ENCODE peak calls at places on chromosomes 11 and 22, in four cellular contexts. A is hepatocyte, I is GM23248, Z is SK-N-SH. N is an unnamed sample.

GRCh38 chr11:125451400-125452124 is 44.5 kb downstream of the FEZ1 start:
- DNase-seq in A (peak), Z (peak), I (peak), N (peak)

GRCh38 chr22:43007519-43008102 is 7.3 kb downstream of the PACSIN2 start:
- DNase-seq in A (peak), Z (no peak), I (peak), N (no peak)

GRCh38 chr11:134124660-134125451 is 56.0 kb downstream of the JAM3 start:
- DNase-seq in Z (peak), A (peak), I (peak), N (peak)

GRCh38 chr11:17741487-17741886 is 6.9 kb downstream of the KCNC1 start:
- DNase-seq in I (no peak), Z (no peak), A (no peak), N (no peak)

GRCh38 chr11:57567512-57568329 is at the start of gene UBE2L6:
- DNase-seq in Z (peak), I (peak), A (peak), N (peak)

GRCh38 chr11:70501026-70501901 is 102.9 kb downstream of the CTTN start:
- DNase-seq in Z (peak), I (peak), A (no peak), N (no peak)

GRCh38 chr22:37862570-37863325 is 13.5 kb downstream of the EIF3L start:
- DNase-seq in Z (no peak), I (peak), A (no peak), N (no peak)

GRCh38 chr22:43750751-43751150 is 61.4 kb downstream of the EFCAB6 start:
- DNase-seq in I (no peak), Z (no peak), A (no peak), N (no peak)

GRCh38 chr22:19942886-19943664 is 1.5 kb upstream of the TXNRD2 start:
- DNase-seq in I (peak), A (peak), Z (no peak), N (no peak)

GRCh38 chr11:16923987-16924386 is 90.2 kb downstream of the PLEKHA7 start:
- DNase-seq in A (peak), I (no peak), Z (no peak), N (no peak)

GRCh38 chr11:18769802-18770456 is 21.7 kb downstream of the PTPN5 start:
- DNase-seq in Z (no peak), I (no peak), A (peak), N (peak)

GRCh38 chr11:8811571-8811970 is 99.4 kb upstream of the AKIP1 start:
- DNase-seq in Z (no peak), A (no peak), I (peak), N (no peak)

GRCh38 chr22:39350803-39351688 is 1.3 kb downstream of the SYNGR1 start:
- DNase-seq in I (no peak), Z (no peak), A (no peak), N (no peak)

GRCh38 chr11:117621226-117621625 is 175.8 kb downstream of the DSCAML1 start:
- DNase-seq in I (peak), Z (no peak), A (no peak), N (peak)

GRCh38 chr22:24968066-24968561 is 15.6 kb downstream of the KIAA1671 start:
- DNase-seq in I (peak), Z (no peak), A (no peak), N (peak)

GRCh38 chr22:43827336-43827735 is 15.2 kb upstream of the EFCAB6 start:
- DNase-seq in Z (no peak), I (no peak), A (no peak), N (no peak)

GRCh38 chr11:86670179-86670578 is 2.2 kb downstream of the ME3 start:
- DNase-seq in I (no peak), Z (no peak), A (no peak), N (no peak)

GRCh38 chr11:72696866-72697428 is 22.7 kb upstream of the PDE2A start:
- DNase-seq in I (peak), A (no peak), Z (no peak), N (peak)

GRCh38 chr11:120305286-120305685 is 19.8 kb upstream of the TLCD5 start:
- DNase-seq in Z (no peak), A (no peak), I (no peak), N (no peak)

GRCh38 chr11:103091441-103091809 is 535 bp downstream of the DCUN1D5 start:
- DNase-seq in I (peak), Z (peak), A (peak), N (peak)

DNA sequence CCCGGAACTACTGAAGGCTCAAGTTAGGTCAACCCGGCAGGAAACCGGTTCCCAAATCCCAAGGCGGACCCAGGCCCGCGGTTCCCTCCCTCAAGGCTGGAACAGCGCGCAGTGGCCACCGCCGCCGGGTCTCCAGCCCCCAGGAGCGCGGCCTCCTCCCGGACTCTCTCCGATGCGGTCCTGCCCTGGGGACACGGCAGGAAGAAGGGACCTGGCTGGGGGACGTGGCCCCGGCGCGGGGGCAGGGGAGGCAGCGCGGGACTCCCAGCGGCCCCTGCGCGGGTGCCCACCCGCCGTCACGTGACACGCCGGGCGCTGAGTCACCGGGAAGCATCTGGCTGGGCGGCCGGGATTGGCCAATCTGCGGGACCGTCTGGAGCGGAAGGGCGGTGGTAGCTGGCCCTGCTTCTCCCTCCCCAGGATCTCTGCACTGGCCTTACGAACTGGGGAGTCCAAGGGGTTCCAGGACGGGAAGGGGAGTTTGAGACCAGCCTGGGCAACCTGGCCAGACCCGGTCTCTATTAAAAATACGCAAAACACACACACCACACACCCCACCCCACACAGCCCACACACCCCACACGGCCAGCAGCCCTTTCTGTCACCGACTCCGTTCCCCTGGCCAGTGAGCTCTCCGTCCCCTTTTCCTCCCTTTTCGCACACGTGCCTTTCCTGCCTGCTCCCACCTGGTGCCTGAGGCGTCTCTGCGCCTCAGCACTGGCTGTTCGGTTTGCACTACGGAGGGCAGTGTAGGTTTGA is 21.4 kb upstream of the MALAT1 start:
- DNase-seq in A (peak), Z (peak), I (peak), N (peak)
- TF ChIP-seq EZH2phosphoT487 in A (no peak), Z (no peak), I (no peak), N (no peak)

DNA sequence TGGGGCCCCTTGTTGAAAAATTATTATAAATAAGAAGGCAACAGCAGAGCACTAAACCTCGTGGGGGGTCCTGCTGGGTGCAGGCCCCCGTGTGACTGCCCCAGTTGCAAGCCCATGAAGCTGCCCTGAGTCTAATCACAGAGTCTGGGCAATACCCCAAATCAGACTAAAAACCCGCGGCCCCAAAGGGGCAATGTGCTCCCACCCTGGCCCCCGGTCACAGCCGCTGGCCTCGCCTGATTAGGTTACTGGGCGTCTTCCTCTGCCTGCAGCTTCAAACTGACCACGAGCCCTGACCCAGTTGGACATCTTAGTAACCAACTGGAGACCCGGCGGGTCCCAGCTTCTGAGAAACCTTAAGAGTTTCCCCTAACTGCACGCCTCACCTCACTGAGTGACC is 1.6 kb downstream of the CXCR5 start:
- DNase-seq in Z (no peak), A (no peak), I (no peak), N (no peak)
- TF ChIP-seq EZH2phosphoT487 in Z (no peak), A (no peak), I (no peak), N (no peak)

DNA sequence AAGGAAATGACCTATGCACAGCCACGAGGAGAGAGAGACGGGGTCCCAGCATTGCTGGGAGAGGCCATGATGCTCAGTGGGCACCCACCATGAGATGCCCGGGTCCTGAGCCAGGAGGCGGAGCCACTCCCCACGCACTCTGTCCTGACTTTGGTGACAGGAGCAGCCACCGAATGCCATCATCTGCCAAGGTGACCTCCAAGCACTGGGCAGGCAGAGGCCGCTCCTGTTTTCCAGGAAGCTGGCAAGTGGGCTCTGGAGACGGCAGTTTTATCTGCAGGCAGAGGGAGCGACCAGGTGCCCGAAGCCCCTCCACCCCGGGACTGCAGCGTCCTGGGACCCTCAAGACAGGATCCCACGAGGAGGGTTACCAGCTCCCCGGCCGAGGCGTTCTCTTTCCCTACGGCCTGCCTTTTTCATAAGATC is 453.9 kb downstream of the BRD1 start:
- DNase-seq in Z (no peak), I (no peak), A (no peak), N (no peak)
- TF ChIP-seq EZH2phosphoT487 in Z (no peak), I (no peak), A (no peak), N (no peak)

GRCh38 chr11:97110376-97110775 is 720.6 kb downstream of the JRKL start:
- DNase-seq in I (no peak), A (no peak), Z (no peak), N (no peak)

GRCh38 chr11:97107604-97108003 is 717.8 kb downstream of the JRKL start:
- DNase-seq in Z (no peak), A (no peak), I (no peak), N (no peak)

GRCh38 chr11:97109078-97109477 is 719.3 kb downstream of the JRKL start:
- DNase-seq in Z (no peak), A (no peak), I (no peak), N (no peak)

DNA sequence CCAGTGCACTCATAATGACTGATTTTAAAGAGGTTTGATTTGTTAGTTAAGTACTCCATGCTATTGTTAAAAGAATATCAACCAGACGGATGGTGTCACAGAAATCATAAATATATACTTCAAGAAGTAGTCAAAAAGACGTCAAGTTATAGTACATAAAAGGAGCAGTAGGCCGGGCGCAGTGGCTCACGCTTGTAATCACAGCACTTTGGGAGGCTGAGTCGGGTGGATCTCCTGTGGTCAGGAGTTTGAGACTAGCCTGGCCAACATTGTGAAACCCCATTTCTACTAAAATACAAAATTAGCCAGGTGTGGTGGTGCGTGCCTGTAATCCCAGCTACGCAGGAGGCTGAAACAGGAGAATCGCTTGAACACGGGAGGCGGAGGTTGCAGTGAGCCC is 721.7 kb downstream of the JRKL start:
- DNase-seq in I (no peak), A (no peak), Z (no peak), N (no peak)
- TF ChIP-seq EZH2phosphoT487 in I (no peak), A (no peak), Z (no peak), N (no peak)

GRCh38 chr11:92129811-92130210 is 94.8 kb upstream of the FAT3 start:
- DNase-seq in I (peak), A (no peak), Z (no peak), N (no peak)
- TF ChIP-seq EZH2phosphoT487 in I (no peak), A (no peak), Z (no peak), N (no peak)